ENCODE peak calls at places on chromosomes 7 and 10, in nine cellular contexts. R is transverse colon, K is stomach, S is spleen, P is K562, V is GM12878, G is prostate gland, U is breast epithelium, N is H1. D is an unnamed sample.

GRCh38 chr10:102641880-102642552 is 2.3 kb upstream of the TRIM8 start:
- DNase-seq in R (peak), K (peak), S (peak), P (peak), V (peak), G (peak), U (peak), N (peak), D (peak)

GRCh38 chr7:110407706-110408105 is 683.2 kb upstream of the LRRN3 start:
- DNase-seq in R (no peak), K (no peak), S (no peak), P (no peak), V (no peak), G (no peak), U (no peak), N (no peak), D (no peak)

GRCh38 chr10:119284679-119285096 is 77.3 kb downstream of the GRK5 start:
- DNase-seq in R (no peak), K (peak), S (peak), P (no peak), V (no peak), G (peak), U (peak), N (no peak), D (no peak)

GRCh38 chr7:129615018-129615417 is 3.5 kb downstream of the NRF1 start:
- DNase-seq in R (no peak), K (no peak), S (no peak), P (no peak), V (peak), G (no peak), U (no peak), N (no peak), D (no peak)

GRCh38 chr10:86960863-86961434 is 2.5 kb downstream of the SNCG start:
- DNase-seq in R (peak), K (no peak), S (peak), P (no peak), V (no peak), G (no peak), U (no peak), N (no peak), D (no peak)

GRCh38 chr10:7756360-7756992 is 31.3 kb downstream of the KIN start:
- DNase-seq in R (peak), K (peak), S (no peak), P (no peak), V (no peak), G (no peak), U (no peak), N (no peak), D (peak)

GRCh38 chr7:18343047-18343446 is 152.5 kb upstream of the HDAC9 start:
- DNase-seq in R (no peak), K (no peak), S (no peak), P (no peak), V (no peak), G (no peak), U (no peak), N (no peak), D (no peak)

GRCh38 chr7:123367508-123368122 is 166.8 kb downstream of the IQUB start:
- DNase-seq in R (no peak), K (no peak), S (no peak), P (peak), V (peak), G (no peak), U (no peak), N (no peak), D (peak)

GRCh38 chr10:13417459-13418126 is 69.5 kb upstream of the SEPHS1 start:
- DNase-seq in R (no peak), K (no peak), S (no peak), P (peak), V (no peak), G (no peak), U (no peak), N (no peak), D (no peak)

GRCh38 chr10:30759423-30759822 is 129.9 kb upstream of the LYZL2 start:
- DNase-seq in R (no peak), K (no peak), S (no peak), P (no peak), V (no peak), G (no peak), U (no peak), N (no peak), D (no peak)

GRCh38 chr7:12737836-12738235 is 50.4 kb downstream of the ARL4A start:
- DNase-seq in R (no peak), K (no peak), S (no peak), P (no peak), V (no peak), G (no peak), U (no peak), N (no peak), D (no peak)

GRCh38 chr7:137774793-137775201 is 72.0 kb downstream of the DGKI start:
- DNase-seq in R (no peak), K (no peak), S (no peak), P (no peak), V (no peak), G (no peak), U (no peak), N (no peak), D (no peak)

GRCh38 chr7:30225863-30226361 is 58.5 kb upstream of the ZNRF2 start:
- DNase-seq in R (peak), K (peak), S (peak), P (no peak), V (peak), G (peak), U (peak), N (no peak), D (no peak)

GRCh38 chr7:129993275-129993674 is 40.5 kb upstream of the UBE2H start:
- DNase-seq in R (no peak), K (no peak), S (no peak), P (no peak), V (no peak), G (no peak), U (peak), N (no peak), D (no peak)

GRCh38 chr7:98319176-98319575 is 37.7 kb downstream of the BRI3 start:
- DNase-seq in R (no peak), K (no peak), S (no peak), P (no peak), V (no peak), G (no peak), U (no peak), N (no peak), D (no peak)

GRCh38 chr7:143372070-143372469 is 9.1 kb upstream of the ZYX start:
- DNase-seq in R (peak), K (peak), S (peak), P (no peak), V (no peak), G (no peak), U (no peak), N (no peak), D (no peak)

GRCh38 chr10:126647116-126647515 is 23.4 kb downstream of the C10orf90 start:
- DNase-seq in R (no peak), K (no peak), S (no peak), P (no peak), V (no peak), G (no peak), U (no peak), N (no peak), D (no peak)

GRCh38 chr10:73183882-73184281 is 16.0 kb downstream of the FAM149B1 start:
- DNase-seq in R (no peak), K (no peak), S (no peak), P (no peak), V (no peak), G (no peak), U (no peak), N (no peak), D (no peak)

GRCh38 chr10:91613411-91614253 is 19.2 kb downstream of the PPP1R3C start:
- DNase-seq in R (no peak), K (no peak), S (no peak), P (no peak), V (no peak), G (no peak), U (no peak), N (no peak), D (no peak)

GRCh38 chr10:130428936-130429335 is 292.7 kb downstream of the GLRX3 start:
- DNase-seq in R (no peak), K (no peak), S (no peak), P (no peak), V (no peak), G (no peak), U (no peak), N (no peak), D (no peak)

GRCh38 chr10:108784534-108784933 is 1138.8 kb downstream of the XPNPEP1 start:
- DNase-seq in R (no peak), K (no peak), S (no peak), P (no peak), V (no peak), G (no peak), U (no peak), N (no peak), D (no peak)

GRCh38 chr10:108782411-108782810 is 1140.9 kb downstream of the XPNPEP1 start:
- DNase-seq in R (no peak), K (no peak), S (no peak), P (no peak), V (no peak), G (no peak), U (no peak), N (no peak), D (no peak)

GRCh38 chr10:108785011-108785410 is 1138.3 kb downstream of the XPNPEP1 start:
- DNase-seq in R (no peak), K (no peak), S (no peak), P (no peak), V (no peak), G (no peak), U (no peak), N (no peak), D (no peak)

GRCh38 chr10:108787932-108788331 is 1135.4 kb downstream of the XPNPEP1 start:
- DNase-seq in R (no peak), K (no peak), S (no peak), P (no peak), V (no peak), G (no peak), U (no peak), N (no peak), D (no peak)

GRCh38 chr10:108783897-108784296 is 1139.4 kb downstream of the XPNPEP1 start:
- DNase-seq in R (no peak), K (peak), S (no peak), P (peak), V (peak), G (peak), U (no peak), N (peak), D (peak)
- TF ChIP-seq CTCF in R (no peak), K (no peak), S (peak), P (peak), V (peak), G (peak), U (no peak), N (peak), D (peak)

GRCh38 chr10:69382382-69383117 is 34.2 kb downstream of the TACR2 start:
- DNase-seq in R (no peak), K (no peak), S (no peak), P (no peak), V (no peak), G (no peak), U (no peak), N (no peak), D (no peak)
- TF ChIP-seq POLR2AphosphoS5 in R (no peak), K (no peak), S (no peak), P (no peak), V (no peak), G (no peak), U (no peak), N (no peak), D (no peak)

DNA sequence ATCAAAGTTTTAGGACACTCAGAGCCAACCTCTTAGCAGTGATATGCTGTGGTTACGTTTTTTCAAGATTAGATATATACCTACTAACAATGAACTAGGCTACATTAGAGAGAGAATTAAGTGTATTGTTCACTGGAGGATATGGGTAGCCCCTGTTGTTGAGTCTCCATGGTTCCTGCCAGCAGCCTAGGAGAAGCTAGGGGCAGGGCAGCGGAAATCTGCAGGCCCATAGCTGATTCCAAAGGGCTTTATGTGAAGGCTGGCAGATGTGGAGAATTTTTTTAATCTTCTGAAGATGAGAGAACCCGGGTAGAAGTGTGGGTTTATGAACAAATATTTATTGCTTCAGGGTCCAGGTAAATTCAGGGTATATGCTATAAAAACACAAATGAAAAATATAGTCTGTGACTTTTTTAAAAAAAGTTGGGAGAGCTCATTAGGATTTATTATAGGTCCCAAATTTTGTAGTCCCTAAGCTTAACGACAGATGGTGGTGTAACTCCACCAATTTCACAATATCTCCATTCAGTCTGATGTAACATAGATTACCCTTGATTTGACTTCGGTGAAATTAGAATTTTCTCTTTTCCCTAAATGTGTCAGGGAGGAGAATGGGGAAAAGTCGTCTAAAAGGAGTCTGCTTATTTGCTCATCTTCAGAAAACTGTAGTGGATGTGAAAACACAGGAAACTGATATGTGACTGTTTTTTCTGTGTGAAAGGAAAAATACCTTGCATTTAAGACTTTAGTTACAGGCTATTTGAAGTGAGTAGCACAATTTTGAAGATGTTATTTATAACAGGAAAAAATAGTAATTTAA is 163.0 kb upstream of the PPP1R3A start:
- DNase-seq in R (no peak), K (no peak), S (no peak), P (no peak), V (no peak), G (no peak), U (no peak), N (no peak), D (peak)
- TF ChIP-seq CTCF in R (peak), K (no peak), S (peak), P (peak), V (peak), G (peak), U (peak), N (peak), D (peak)

GRCh38 chr7:23472974-23473847 is 2.9 kb upstream of the IGF2BP3 start:
- DNase-seq in R (no peak), K (no peak), S (no peak), P (peak), V (no peak), G (no peak), U (no peak), N (no peak), D (no peak)
- TF ChIP-seq POLR2AphosphoS5 in R (no peak), K (no peak), S (no peak), P (no peak), V (no peak), G (no peak), U (no peak), N (peak), D (no peak)

GRCh38 chr10:93059975-93060886 is at the start of gene CYP26C1:
- DNase-seq in R (no peak), K (no peak), S (no peak), P (no peak), V (no peak), G (no peak), U (no peak), N (no peak), D (peak)
- TF ChIP-seq CTCF in R (no peak), K (no peak), S (no peak), P (no peak), V (no peak), G (no peak), U (no peak), N (peak), D (no peak)

DNA sequence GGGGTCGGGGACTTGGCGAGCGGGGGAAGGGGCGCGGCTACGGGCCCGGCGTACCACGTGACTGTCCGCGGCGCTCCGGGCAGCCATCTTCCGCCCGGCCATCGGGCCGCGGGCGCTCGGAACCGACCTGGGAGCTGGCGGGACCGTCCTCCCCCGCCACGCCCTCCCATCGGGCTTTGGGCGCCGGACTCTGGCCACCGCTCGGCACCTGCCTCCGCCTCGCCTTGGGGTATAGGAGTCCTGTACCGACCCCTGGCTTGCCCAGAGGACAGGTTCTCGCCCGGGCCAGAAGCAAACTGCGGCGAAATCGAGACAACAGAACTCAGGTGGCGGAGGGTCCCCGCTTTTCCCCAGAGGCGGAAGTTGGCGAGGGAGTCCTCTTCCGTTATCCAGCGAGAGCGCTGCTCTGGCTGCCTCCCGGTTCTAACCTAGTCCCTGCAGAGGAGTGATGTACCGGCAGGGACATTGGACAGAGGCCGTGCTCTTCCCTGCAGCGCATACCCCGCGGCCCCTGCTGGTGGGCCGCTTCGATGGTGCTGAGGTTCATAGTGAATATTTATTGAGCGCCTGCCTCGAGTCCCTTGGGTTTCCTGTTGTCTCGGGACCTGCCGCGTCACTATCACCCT is 1.2 kb upstream of the SGMS1 start:
- DNase-seq in R (peak), K (peak), S (no peak), P (peak), V (no peak), G (peak), U (peak), N (peak), D (peak)
- TF ChIP-seq POLR2AphosphoS5 in R (no peak), K (no peak), S (peak), P (peak), V (peak), G (peak), U (peak), N (peak), D (peak)

D was measured in GM23338.